ENCODE peak calls at places on chromosome 6, in eight cellular contexts. V is naive thymus-derived CD4-positive, alpha-beta T cell; N is CD4-positive, alpha-beta T cell; G is small intestine; R is neural progenitor cell; I is mammary epithelial cell; T is lower lobe of right lung; Y is tibial artery. M is an unnamed sample.
A peak's percentile ranks its signal among the peaks of the same experiment; 100 is the strongest.

GRCh38 chr6:19836799-19837510 is at the start of gene ID4:
- DNase-seq in Y (peak; percentile 97), V (no peak), R (peak; percentile 98), N (no peak), G (peak; percentile 75), T (peak; percentile 95), I (peak; percentile 7), M (peak; percentile 96)

GRCh38 chr6:50330347-50330746 is 280.6 kb upstream of the DEFB112 start:
- DNase-seq in Y (no peak), R (no peak), T (no peak), N (no peak), V (no peak), G (no peak), I (no peak), M (no peak)

GRCh38 chr6:170162011-170162770 is 128.7 kb downstream of the DLL1 start:
- DNase-seq in V (no peak), I (no peak), G (no peak), Y (no peak), N (no peak), T (peak; percentile 39), R (no peak), M (no peak)

GRCh38 chr6:16129623-16130243 is 847 bp downstream of the MYLIP start:
- DNase-seq in V (no peak), I (peak; percentile 29), Y (no peak), G (peak; percentile 38), R (peak; percentile 45), T (peak; percentile 67), N (peak; percentile 47), M (peak; percentile 36)

GRCh38 chr6:148761532-148761951 is 14.7 kb downstream of the UST start:
- DNase-seq in T (peak; percentile 62), V (peak; percentile 31), Y (no peak), R (no peak), I (no peak), G (no peak), N (no peak), M (peak; percentile 33)

GRCh38 chr6:71706523-71706922 is 179.8 kb upstream of the RIMS1 start:
- DNase-seq in T (no peak), Y (no peak), V (no peak), G (no peak), R (no peak), N (no peak), I (no peak), M (no peak)

GRCh38 chr6:6758915-6759654 is 170.6 kb downstream of the LY86 start:
- DNase-seq in I (peak; percentile 23), N (no peak), V (no peak), T (no peak), R (peak; percentile 92), G (no peak), Y (peak; percentile 68), M (no peak)

GRCh38 chr6:141077355-141078333 is 1055.1 kb upstream of the GJE1 start:
- DNase-seq in V (no peak), I (peak; percentile 10), G (peak; percentile 4), T (no peak), R (peak; percentile 55), N (no peak), Y (no peak), M (no peak)

GRCh38 chr6:113301651-113302050 is 555.5 kb upstream of the MARCKS start:
- DNase-seq in R (no peak), Y (no peak), V (no peak), I (peak; percentile 17), G (no peak), N (no peak), T (no peak), M (no peak)

GRCh38 chr6:117169781-117170281 is 95.5 kb upstream of the VGLL2 start:
- DNase-seq in R (no peak), T (no peak), Y (no peak), I (peak; percentile 18), N (no peak), V (no peak), G (no peak), M (no peak)

GRCh38 chr6:134291156-134291555 is 26.8 kb downstream of the SGK1 start:
- DNase-seq in I (no peak), N (no peak), G (no peak), T (no peak), V (no peak), R (no peak), Y (no peak), M (no peak)

GRCh38 chr6:169014681-169015080 is 239.0 kb downstream of the THBS2 start:
- DNase-seq in I (no peak), G (no peak), V (no peak), T (no peak), N (no peak), R (no peak), Y (no peak), M (no peak)

GRCh38 chr6:24357336-24358218 is at the start of gene DCDC2:
- DNase-seq in R (peak; percentile 6), I (peak; percentile 51), V (peak; percentile 29), T (peak; percentile 94), G (peak; percentile 69), Y (no peak), N (peak; percentile 51), M (no peak)

GRCh38 chr6:35611235-35611634 is 77.5 kb downstream of the FKBP5 start:
- DNase-seq in N (no peak), T (no peak), Y (no peak), I (no peak), V (no peak), G (peak; percentile 58), R (no peak), M (no peak)

GRCh38 chr6:138234363-138234762 is 16.1 kb upstream of the PBOV1 start:
- DNase-seq in Y (no peak), I (peak; percentile 77), V (no peak), G (no peak), R (no peak), N (no peak), T (no peak), M (no peak)

GRCh38 chr6:3748208-3748701 is 3.3 kb downstream of the PXDC1 start:
- DNase-seq in G (peak; percentile 79), N (no peak), R (peak; percentile 84), I (peak; percentile 65), T (peak; percentile 70), V (peak; percentile 40), Y (peak; percentile 80), M (peak; percentile 61)

GRCh38 chr6:138509371-138509770 is 10.1 kb upstream of the NHSL1 start:
- DNase-seq in Y (no peak), V (peak; percentile 26), I (peak; percentile 47), R (peak; percentile 49), T (no peak), G (peak; percentile 83), N (peak; percentile 39), M (no peak)

GRCh38 chr6:127342296-127342945 is 988 bp downstream of the ECHDC1 start:
- DNase-seq in N (no peak), Y (no peak), G (peak; percentile 70), V (no peak), T (no peak), R (peak; percentile 76), I (peak; percentile 75), M (no peak)

DNA sequence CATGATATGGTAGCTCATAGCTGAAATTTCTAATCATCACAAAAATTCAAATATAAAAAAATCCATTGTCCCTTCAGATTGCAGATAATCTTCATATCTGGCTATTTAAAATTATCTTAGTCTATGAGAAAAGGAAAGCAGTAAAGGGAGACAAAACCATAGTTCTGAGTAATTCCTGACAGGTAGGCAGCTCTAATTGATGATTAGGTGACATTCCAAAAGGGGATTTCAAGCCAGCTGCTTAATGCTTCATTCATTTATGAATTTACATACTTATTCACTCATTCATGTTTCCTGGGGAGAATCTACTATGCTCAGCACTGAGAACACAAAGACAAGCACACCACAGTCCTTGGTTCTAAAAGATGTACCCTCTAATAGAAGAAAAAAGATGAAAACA is 437.1 kb downstream of the COL12A1 start:
- DNase-seq in Y (no peak), I (no peak), T (no peak), V (no peak), N (no peak), G (no peak), R (no peak), M (no peak)
- H3K27ac ChIP-seq in Y (no peak overlapping the region), I (no peak overlapping the region), T (no peak overlapping the region), V (no peak overlapping the region), N (no peak overlapping the region), G (no peak overlapping the region), R (no peak overlapping the region), M (no peak overlapping the region)

GRCh38 chr6:144443157-144443556 is 158.0 kb downstream of the UTRN start:
- DNase-seq in I (no peak), V (no peak), N (no peak), G (no peak), T (no peak), Y (no peak), R (no peak), M (no peak)
- H3K9me3 ChIP-seq in I (peaks cover 3% of the 10 kb centered on the region), V (no peaks in the 10 kb centered on the region), N (peaks cover 4% of the 10 kb centered on the region), G (no peaks in the 10 kb centered on the region), T (no peaks in the 10 kb centered on the region), Y (no peaks in the 10 kb centered on the region), R (peaks cover 4% of the 10 kb centered on the region), M (no peaks in the 10 kb centered on the region)

GRCh38 chr6:53281518-53282215 is 67.1 kb downstream of the ELOVL5 start:
- DNase-seq in V (no peak), Y (no peak), T (no peak), R (no peak), G (no peak), N (no peak), I (no peak), M (no peak)
- H3K27ac ChIP-seq in V (no peak overlapping the region), Y (peak overlapping the region; percentile 62), T (peak overlapping the region; percentile 57), R (no peak overlapping the region), G (peak overlapping the region; percentile 1), N (no peak overlapping the region), I (no peak overlapping the region), M (no peak overlapping the region)

DNA sequence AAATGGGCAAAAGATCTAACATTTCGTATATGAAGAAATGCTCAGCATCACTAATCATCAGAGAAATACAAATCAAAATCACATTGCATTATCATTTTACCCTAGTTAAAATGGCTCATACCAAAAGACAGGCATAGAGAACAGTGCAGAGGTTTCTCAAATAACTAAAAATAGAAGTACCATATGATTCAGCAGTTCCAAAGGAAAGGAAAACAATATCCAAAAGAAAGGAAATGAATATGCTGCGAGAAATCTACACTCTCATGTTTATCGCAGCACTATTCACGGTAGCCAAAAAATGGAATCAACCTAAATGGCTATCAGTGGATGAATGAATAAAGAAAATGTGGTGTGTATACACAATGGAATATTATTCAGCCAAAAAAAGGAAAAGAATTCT is 63.5 kb downstream of the VTA1 start:
- DNase-seq in T (no peak), V (no peak), I (no peak), R (no peak), N (no peak), G (no peak), Y (no peak), M (no peak)
- H3K9me3 ChIP-seq in T (no peaks in the 10 kb centered on the region), V (no peaks in the 10 kb centered on the region), I (no peaks in the 10 kb centered on the region), R (no peaks in the 10 kb centered on the region), N (no peaks in the 10 kb centered on the region), G (no peaks in the 10 kb centered on the region), Y (no peaks in the 10 kb centered on the region), M (no peaks in the 10 kb centered on the region)